ENCODE peak calls at places on chromosome 5, in five cellular contexts. D is IMR-90, S is SK-N-SH, T is GM12878, Q is K562. K is an unnamed sample.

GRCh38 chr5:150848271-150848670 is 1.9 kb downstream of the IRGM start:
- DNase-seq in T (no peak), Q (no peak), D (no peak), S (no peak), K (no peak)

GRCh38 chr5:135269224-135269623 is 129.8 kb downstream of the MACROH2A1 start:
- DNase-seq in Q (no peak), T (no peak), S (no peak), D (peak; percentile 66), K (no peak)

GRCh38 chr5:141192110-141192725 is at the start of gene PCDHB10:
- DNase-seq in D (peak; percentile 5), Q (peak; percentile 34), S (peak; percentile 53), T (no peak), K (peak; percentile 9)

GRCh38 chr5:53378590-53379247 is 101.7 kb upstream of the FST start:
- DNase-seq in D (peak; percentile 90), S (no peak), Q (no peak), T (no peak), K (no peak)

GRCh38 chr5:124519396-124519795 is 227.0 kb downstream of the ZNF608 start:
- DNase-seq in S (no peak), Q (no peak), D (peak; percentile 86), T (peak; percentile 33), K (no peak)

GRCh38 chr5:54671111-54671531 is 153.6 kb downstream of the SNX18 start:
- DNase-seq in D (peak; percentile 36), Q (no peak), S (no peak), T (no peak), K (no peak)

GRCh38 chr5:164175083-164175482 is 669.7 kb downstream of the MAT2B start:
- DNase-seq in T (no peak), S (no peak), D (peak; percentile 70), Q (no peak), K (no peak)

GRCh38 chr5:135059000-135059923 is 25.2 kb upstream of the PITX1 start:
- DNase-seq in S (no peak), T (no peak), Q (no peak), D (no peak), K (no peak)

GRCh38 chr5:135930029-135930948 is 24.5 kb downstream of the LECT2 start:
- DNase-seq in Q (no peak), T (no peak), D (no peak), S (peak; percentile 65), K (peak; percentile 68)

GRCh38 chr5:153084476-153084875 is 406.0 kb upstream of the GRIA1 start:
- DNase-seq in D (no peak), S (no peak), Q (no peak), T (no peak), K (no peak)

GRCh38 chr5:141532726-141533125 is 43.8 kb downstream of the PCDHGC5 start:
- DNase-seq in D (no peak), S (no peak), T (no peak), Q (no peak), K (no peak)

GRCh38 chr5:19855929-19856328 is 132.1 kb downstream of the CDH18 start:
- DNase-seq in Q (no peak), D (peak; percentile 73), S (no peak), T (no peak), K (no peak)

GRCh38 chr5:33501899-33502298 is 61.1 kb downstream of the TARS1 start:
- DNase-seq in S (no peak), D (no peak), T (no peak), Q (no peak), K (no peak)

GRCh38 chr5:91126448-91126847 is 256.7 kb downstream of the ARRDC3 start:
- DNase-seq in T (no peak), D (peak; percentile 94), S (no peak), Q (no peak), K (no peak)

GRCh38 chr5:136924490-136924889 is 559.1 kb upstream of the TRPC7 start:
- DNase-seq in Q (no peak), D (no peak), S (no peak), T (no peak), K (no peak)

GRCh38 chr5:65961644-65962043 is 35.3 kb downstream of the ERBIN start:
- DNase-seq in D (peak; percentile 79), T (peak; percentile 48), S (no peak), Q (peak; percentile 28), K (no peak)

GRCh38 chr5:1564182-1564748 is 40.5 kb upstream of the LPCAT1 start:
- DNase-seq in T (no peak), S (no peak), D (peak; percentile 30), Q (peak; percentile 13), K (peak; percentile 84)

GRCh38 chr5:148973455-148973854 is 89.4 kb downstream of the SH3TC2 start:
- DNase-seq in Q (no peak), D (peak; percentile 67), T (no peak), S (no peak), K (no peak)

GRCh38 chr5:171606414-171607024 is 179.1 kb upstream of the SMIM23 start:
- DNase-seq in T (no peak), S (no peak), Q (peak; percentile 57), D (peak; percentile 10), K (no peak)

GRCh38 chr5:56676091-56676768 is 139.1 kb upstream of the MAP3K1 start:
- DNase-seq in S (no peak), T (no peak), D (no peak), Q (peak; percentile 33), K (peak; percentile 92)

GRCh38 chr5:83577036-83577636 is 105.6 kb downstream of the VCAN start:
- DNase-seq in Q (no peak), D (peak; percentile 32), S (no peak), T (no peak), K (peak; percentile 91)

GRCh38 chr5:134114886-134115805 is 665 bp downstream of the TCF7 start:
- DNase-seq in T (no peak), S (peak; percentile 84), Q (peak; percentile 76), D (no peak), K (peak; percentile 32)

DNA sequence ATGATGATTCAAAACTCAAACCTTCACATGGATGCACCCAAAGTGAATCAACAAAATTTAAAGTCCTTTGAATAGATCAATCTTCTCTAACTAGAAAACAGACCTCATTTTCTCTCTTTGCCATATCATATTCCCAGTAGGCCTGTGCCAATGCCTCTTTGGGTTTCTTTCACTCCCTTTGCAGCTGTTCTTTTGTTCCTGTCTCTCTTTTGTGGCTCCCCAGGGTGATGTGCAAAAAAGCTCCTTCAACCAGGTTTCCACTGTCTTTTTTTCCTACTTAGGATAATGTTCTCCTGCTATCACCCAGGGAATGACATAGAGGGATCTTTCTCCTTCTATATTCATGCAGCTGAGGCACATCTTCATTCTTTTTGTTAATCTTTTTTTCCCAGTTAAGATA is 54.6 kb downstream of the MARCHF3 start:
- DNase-seq in D (no peak), Q (no peak), T (no peak), S (no peak), K (no peak)
- TF ChIP-seq SMC3 in D (no peak), Q (no peak), T (no peak), S (no peak), K (no peak)

DNA sequence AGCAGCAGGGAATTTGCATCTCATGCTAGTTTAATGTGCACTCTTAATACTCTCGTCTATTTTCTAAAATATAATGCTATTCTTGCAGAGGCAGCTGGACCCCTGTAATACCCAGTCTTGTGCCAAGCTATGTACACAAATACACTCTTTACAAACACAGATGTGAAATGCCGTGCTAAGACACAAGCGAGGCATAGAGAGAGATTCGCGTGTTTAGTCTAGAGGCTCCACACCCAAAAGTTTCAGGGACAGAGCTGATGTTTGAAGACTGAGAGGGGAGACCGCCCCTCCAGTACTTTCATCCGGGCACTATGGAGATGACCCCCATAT is 1.2 kb downstream of the DPYSL3 start:
- DNase-seq in T (no peak), S (no peak), D (peak; percentile 33), Q (no peak), K (no peak)
- H2AFZ ChIP-seq in T (no peak overlapping the region), S (no peak overlapping the region), D (peak overlapping the region; percentile 94), Q (no peak overlapping the region), K (no peak overlapping the region)

DNA sequence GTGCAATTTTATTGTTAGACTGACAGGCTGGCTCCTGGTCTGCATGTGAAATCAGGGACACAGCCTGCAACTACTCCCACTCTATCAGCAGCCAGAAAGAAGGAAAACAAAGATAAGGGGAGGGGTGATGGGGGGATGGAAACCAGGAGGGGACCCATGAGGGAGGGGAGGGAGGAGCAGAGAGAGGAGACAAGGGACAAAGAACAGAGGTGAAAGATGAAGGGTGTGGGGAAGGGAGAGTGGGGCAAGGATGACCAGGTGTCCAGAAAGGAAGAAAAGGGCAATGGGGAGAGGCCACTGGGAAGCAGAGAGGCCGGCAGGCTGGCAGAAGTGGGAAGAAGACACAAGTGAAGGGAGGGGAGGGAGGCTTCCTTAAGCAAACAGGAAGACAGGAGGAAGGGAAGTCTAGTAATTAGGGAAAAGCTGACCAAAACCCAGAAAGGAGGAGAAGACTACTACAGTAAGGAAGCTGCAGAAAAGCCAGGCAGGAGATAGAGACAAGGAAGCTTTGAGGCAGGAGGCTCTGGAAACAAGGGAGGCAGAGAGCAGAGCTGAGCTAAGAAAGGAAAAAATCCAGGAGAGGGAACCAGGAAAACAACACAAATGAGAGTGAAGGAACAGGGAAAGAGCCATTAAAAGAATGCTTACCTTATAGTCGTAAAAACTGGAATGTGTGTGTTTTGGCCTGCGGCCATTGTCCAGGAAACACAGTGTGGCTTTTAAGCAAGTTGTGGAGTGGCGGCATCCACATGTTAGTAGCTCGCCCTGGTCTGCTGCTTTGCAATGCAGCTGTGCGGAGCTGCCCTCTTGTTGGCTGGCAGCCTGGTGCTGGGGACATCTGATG is 316.9 kb upstream of the CLINT1 start:
- DNase-seq in D (no peak), T (no peak), S (peak; percentile 49), Q (no peak), K (no peak)
- TF ChIP-seq SMC3 in D (no peak), T (no peak), S (no peak), Q (no peak), K (no peak)

GRCh38 chr5:75009559-75010230 is 42.7 kb downstream of the GCNT4 start:
- DNase-seq in D (no peak), S (no peak), T (no peak), Q (no peak), K (no peak)
- H2AFZ ChIP-seq in D (no peak overlapping the region), S (no peak overlapping the region), T (no peak overlapping the region), Q (no peak overlapping the region), K (no peak overlapping the region)

GRCh38 chr5:73591698-73592501 is 26.4 kb downstream of the UTP15 start:
- DNase-seq in S (peak; percentile 19), T (no peak), Q (no peak), D (peak; percentile 79), K (no peak)
- TF ChIP-seq SMC3 in S (peak; percentile 1), T (no peak), Q (no peak), D (no peak), K (no peak)

DNA sequence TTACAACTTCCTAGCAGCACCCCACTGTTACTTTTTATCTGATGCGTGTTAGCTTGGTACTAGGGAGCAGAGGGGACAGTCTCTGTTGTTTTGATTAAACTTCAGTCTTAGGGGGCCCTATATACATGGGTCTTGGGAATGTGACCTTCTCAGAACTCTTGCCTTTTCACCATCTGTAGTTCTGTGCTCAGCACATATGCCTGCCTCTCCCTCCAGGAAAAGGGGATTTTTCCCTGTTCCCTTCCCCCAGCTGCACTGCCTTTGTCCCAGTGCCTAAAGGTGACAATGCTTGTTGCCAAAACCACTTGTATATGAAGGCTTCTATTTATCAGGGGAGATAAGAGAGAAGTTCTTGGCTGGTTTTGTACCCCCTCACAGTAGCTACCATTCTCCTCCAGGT is 9.8 kb upstream of the CAMK4 start:
- DNase-seq in D (no peak), S (no peak), T (no peak), Q (no peak), K (no peak)
- H2AFZ ChIP-seq in D (no peak overlapping the region), S (no peak overlapping the region), T (no peak overlapping the region), Q (no peak overlapping the region), K (no peak overlapping the region)